ENCODE peak calls at places on chromosome 16, in six cellular contexts. Z is endothelial cell, U is left ventricle myocardium inferior, S is caudate nucleus, L is T-helper 1 cell, K is pulmonary artery endothelial cell. J is an unnamed sample.

GRCh38 chr16:88730632-88731607 is 24.6 kb downstream of the CTU2 start:
- DNase-seq in Z (no peak), S (no peak), K (no peak), L (no peak), U (no peak), J (no peak)

GRCh38 chr16:85541181-85541580 is 71.9 kb upstream of the GSE1 start:
- DNase-seq in Z (no peak), L (no peak), S (no peak), U (no peak), K (no peak), J (peak)

GRCh38 chr16:50538411-50539052 is 9.7 kb upstream of the NKD1 start:
- DNase-seq in K (no peak), L (no peak), U (no peak), Z (no peak), S (no peak), J (no peak)

GRCh38 chr16:14302031-14302398 is 230.9 kb downstream of the MRTFB start:
- DNase-seq in S (no peak), K (no peak), Z (peak), U (peak), L (no peak), J (peak)

GRCh38 chr16:87780385-87780989 is 14.7 kb upstream of the KLHDC4 start:
- DNase-seq in K (no peak), Z (peak), U (peak), L (peak), S (no peak), J (no peak)

GRCh38 chr16:72270531-72270930 is 98.6 kb upstream of the PMFBP1 start:
- DNase-seq in K (no peak), S (no peak), U (no peak), Z (no peak), L (no peak), J (no peak)

GRCh38 chr16:73384561-73384960 is 336.6 kb upstream of the ZFHX3 start:
- DNase-seq in L (no peak), Z (no peak), K (no peak), U (no peak), S (no peak), J (no peak)

GRCh38 chr16:66984902-66985311 is 3.5 kb upstream of the CES4A start:
- DNase-seq in Z (no peak), K (no peak), L (no peak), S (no peak), U (no peak), J (no peak)

GRCh38 chr16:68645494-68646388 is 631 bp downstream of the CDH3 start:
- DNase-seq in K (no peak), L (no peak), Z (peak), U (no peak), S (no peak), J (peak)

GRCh38 chr16:67546761-67547422 is 15.4 kb upstream of the CTCF start:
- DNase-seq in K (no peak), S (peak), Z (peak), U (peak), L (peak), J (peak)

GRCh38 chr16:67233596-67233995 is 6.7 kb downstream of the TMEM208 start:
- DNase-seq in U (no peak), K (no peak), L (no peak), Z (no peak), S (no peak), J (no peak)

GRCh38 chr16:711548-712320 is 3.2 kb upstream of the METRN start:
- DNase-seq in S (peak), K (no peak), Z (peak), L (peak), U (peak), J (peak)

GRCh38 chr16:26795184-26795583 is 271.5 kb upstream of the C16orf82 start:
- DNase-seq in K (no peak), L (no peak), Z (peak), S (no peak), U (no peak), J (no peak)

GRCh38 chr16:20740007-20740883 is 1.4 kb downstream of the THUMPD1 start:
- DNase-seq in U (no peak), Z (peak), S (no peak), K (no peak), L (no peak), J (peak)

GRCh38 chr16:13923703-13924298 is 3.8 kb downstream of the ERCC4 start:
- DNase-seq in Z (no peak), K (peak), U (no peak), S (no peak), L (no peak), J (peak)

GRCh38 chr16:17076818-17077498 is 393.8 kb downstream of the XYLT1 start:
- DNase-seq in S (no peak), K (no peak), L (no peak), U (no peak), Z (no peak), J (no peak)

GRCh38 chr16:49504023-49504364 is 130.4 kb downstream of the C16orf78 start:
- DNase-seq in Z (no peak), S (no peak), U (no peak), K (no peak), L (no peak), J (no peak)

GRCh38 chr16:17350212-17350611 is 120.5 kb downstream of the XYLT1 start:
- DNase-seq in U (no peak), L (no peak), S (no peak), Z (no peak), K (no peak), J (no peak)

GRCh38 chr16:58028541-58029070 is 3.1 kb downstream of the MMP15 start:
- DNase-seq in S (no peak), K (no peak), L (no peak), U (peak), Z (no peak), J (no peak)

GRCh38 chr16:31022574-31023251 is 10.6 kb upstream of the STX4 start:
- DNase-seq in Z (no peak), K (no peak), L (no peak), U (no peak), S (no peak), J (peak)

GRCh38 chr16:65697061-65697460 is 575.2 kb upstream of the CDH11 start:
- DNase-seq in S (no peak), Z (no peak), U (no peak), K (no peak), L (no peak), J (no peak)

GRCh38 chr16:69318911-69319289 is 7.8 kb downstream of the VPS4A start:
- DNase-seq in Z (no peak), L (no peak), K (no peak), S (no peak), U (no peak), J (no peak)

GRCh38 chr16:66471264-66471663 is 44.2 kb downstream of the BEAN1 start:
- DNase-seq in L (no peak), Z (no peak), S (no peak), K (no peak), U (no peak), J (no peak)

GRCh38 chr16:24515186-24515585 is 24.2 kb upstream of the RBBP6 start:
- DNase-seq in L (no peak), S (no peak), Z (no peak), K (no peak), U (no peak), J (no peak)

GRCh38 chr16:84648595-84649510 is 542 bp downstream of the KLHL36 start:
- DNase-seq in S (no peak), L (peak), Z (peak), K (no peak), U (peak), J (peak)

GRCh38 chr16:57570301-57571070 is 28.0 kb downstream of the ADGRG5 start:
- DNase-seq in L (no peak), U (no peak), K (no peak), Z (no peak), S (no peak), J (no peak)

GRCh38 chr16:4679156-4679853 is 14.1 kb upstream of the NUDT16L1 start:
- DNase-seq in K (no peak), S (no peak), U (peak), L (no peak), Z (no peak), J (no peak)

GRCh38 chr16:17101646-17102045 is 369.1 kb downstream of the XYLT1 start:
- DNase-seq in S (no peak), K (no peak), U (no peak), L (no peak), Z (no peak), J (no peak)

GRCh38 chr16:31880322-31880979 is 6.8 kb downstream of the ZNF267 start:
- DNase-seq in U (no peak), S (no peak), Z (no peak), L (no peak), K (peak), J (no peak)